ENCODE peak calls at places on chromosomes 4 and X, in eight cellular contexts. N is GM23248; B is fibroblast of mammary gland; E is astrocyte of the cerebellum; I is HFFc6; C is neural progenitor cell; G is stimulated activated CD4-positive, alpha-beta T cell treated with anti-CD3 and anti-CD28 coated beads, Interleukin-4, amount 100 ng/mL, for 24 hours; Y is EL. R is an unnamed sample.

GRCh38 chr4:44100456-44100855 is 348.2 kb downstream of the KCTD8 start:
- DNase-seq in N (no peak), B (no peak), E (no peak), I (no peak), C (no peak), G (no peak), Y (no peak), R (no peak)

GRCh38 chr4:6470502-6471302 is 1.7 kb downstream of the PPP2R2C start:
- DNase-seq in N (peak), B (peak), E (no peak), I (peak), C (peak), G (no peak), Y (peak), R (no peak)

GRCh38 chr4:8009710-8010534 is 70.3 kb upstream of the AFAP1 start:
- DNase-seq in N (no peak), B (no peak), E (no peak), I (no peak), C (no peak), G (no peak), Y (no peak), R (no peak)

GRCh38 chrX:130216312-130216711 is 44.5 kb downstream of the RAB33A start:
- DNase-seq in N (peak), B (peak), E (no peak), I (peak), C (no peak), G (no peak), Y (no peak), R (no peak)

GRCh38 chr4:172202480-172203076 is 389.4 kb downstream of the GALNTL6 start:
- DNase-seq in N (peak), B (peak), E (peak), I (peak), C (peak), G (no peak), Y (peak), R (no peak)

GRCh38 chrX:110258552-110258951 is 59.3 kb downstream of the AMMECR1 start:
- DNase-seq in N (peak), B (peak), E (no peak), I (peak), C (no peak), G (no peak), Y (peak), R (no peak)

GRCh38 chr4:19748470-19748869 is 503.2 kb upstream of the SLIT2 start:
- DNase-seq in N (peak), B (peak), E (peak), I (peak), C (no peak), G (no peak), Y (peak), R (peak)

GRCh38 chr4:48483006-48483776 is at the start of gene SLC10A4:
- DNase-seq in N (peak), B (no peak), E (no peak), I (no peak), C (peak), G (no peak), Y (peak), R (no peak)

GRCh38 chr4:182752158-182752910 is 164.9 kb downstream of the DCTD start:
- DNase-seq in N (peak), B (peak), E (peak), I (peak), C (peak), G (no peak), Y (peak), R (peak)

GRCh38 chr4:39563448-39563847 is 36.2 kb upstream of the UGDH start:
- DNase-seq in N (no peak), B (no peak), E (no peak), I (no peak), C (no peak), G (no peak), Y (no peak), R (no peak)

GRCh38 chr4:647481-647880 is 22.1 kb downstream of the PDE6B start:
- DNase-seq in N (no peak), B (no peak), E (no peak), I (no peak), C (no peak), G (no peak), Y (no peak), R (no peak)

GRCh38 chrX:96372313-96373046 is 312.2 kb upstream of the DIAPH2 start:
- DNase-seq in N (peak), B (peak), E (peak), I (peak), C (peak), G (no peak), Y (peak), R (peak)

GRCh38 chrX:118536687-118537461 is 41.3 kb downstream of the DOCK11 start:
- DNase-seq in N (peak), B (peak), E (no peak), I (no peak), C (peak), G (peak), Y (peak), R (no peak)

GRCh38 chrX:39741904-39742303 is 355.9 kb downstream of the BCOR start:
- DNase-seq in N (no peak), B (no peak), E (no peak), I (no peak), C (no peak), G (no peak), Y (no peak), R (no peak)

GRCh38 chrX:40107291-40108083 is 9.7 kb upstream of the BCOR start:
- DNase-seq in N (peak), B (no peak), E (no peak), I (peak), C (peak), G (no peak), Y (peak), R (no peak)

GRCh38 chrX:29948653-29949052 is 266.7 kb upstream of the MAGEB2 start:
- DNase-seq in N (no peak), B (peak), E (no peak), I (no peak), C (no peak), G (no peak), Y (peak), R (no peak)

GRCh38 chr4:76751612-76752343 is 146.2 kb downstream of the SOWAHB start:
- DNase-seq in N (no peak), B (no peak), E (no peak), I (no peak), C (no peak), G (no peak), Y (no peak), R (no peak)

GRCh38 chr4:164204434-164204833 is 549.5 kb upstream of the SMIM31 start:
- DNase-seq in N (peak), B (peak), E (peak), I (no peak), C (no peak), G (no peak), Y (peak), R (peak)

GRCh38 chr4:23747131-23747752 is 142.6 kb downstream of the PPARGC1A start:
- DNase-seq in N (no peak), B (no peak), E (no peak), I (no peak), C (no peak), G (no peak), Y (no peak), R (no peak)

R was measured in non-pigmented ciliary epithelial cell.